ENCODE peak calls at places on chromosomes 5 and 9, in nine cellular contexts. H is heart left ventricle, T is IMR-90, U is dorsolateral prefrontal cortex, L is BJ, I is hepatocyte, Q is cardiac fibroblast, F is pancreas, R is fibroblast of the aortic adventitia. B is an unnamed sample.

GRCh38 chr5:67639311-67639710 is 442.7 kb upstream of the CD180 start:
- DNase-seq in Q (no peak), H (peak; percentile 59), U (no peak), F (no peak), T (no peak), L (no peak), I (no peak), R (no peak), B (no peak)

GRCh38 chr5:179304466-179304865 is 40.8 kb downstream of the ADAMTS2 start:
- DNase-seq in F (no peak), R (peak; percentile 96), Q (peak; percentile 93), L (peak; percentile 97), I (no peak), T (peak; percentile 97), H (no peak), U (no peak), B (peak; percentile 96)

GRCh38 chr5:36276864-36277263 is 24.8 kb downstream of the RANBP3L start:
- DNase-seq in L (no peak), T (no peak), H (no peak), Q (no peak), U (peak; percentile 41), I (no peak), F (no peak), R (no peak), B (no peak)

GRCh38 chr5:52800394-52801213 is 12.9 kb downstream of the ITGA1 start:
- DNase-seq in R (peak; percentile 64), F (peak; percentile 58), T (peak; percentile 82), L (no peak), U (peak; percentile 36), H (peak; percentile 81), Q (peak; percentile 65), I (peak; percentile 74), B (peak; percentile 84)

GRCh38 chr5:1817261-1818043 is 16.2 kb downstream of the NDUFS6 start:
- DNase-seq in T (no peak), H (no peak), U (no peak), Q (no peak), I (no peak), L (no peak), F (no peak), R (no peak), B (no peak)

GRCh38 chr5:134447815-134448520 is 36.3 kb upstream of the CDKN2AIPNL start:
- DNase-seq in Q (no peak), L (no peak), T (no peak), I (no peak), F (no peak), R (no peak), U (no peak), H (no peak), B (no peak)

GRCh38 chr5:131782717-131783116 is 14.1 kb downstream of the FNIP1 start:
- DNase-seq in F (no peak), R (no peak), U (no peak), Q (no peak), L (no peak), H (no peak), I (no peak), T (no peak), B (no peak)

GRCh38 chr9:69204869-69205268 is 30.8 kb downstream of the TJP2 start:
- DNase-seq in Q (peak; percentile 73), H (no peak), U (peak; percentile 83), I (no peak), T (peak; percentile 69), R (peak; percentile 89), F (no peak), L (no peak), B (peak; percentile 28)

GRCh38 chr5:150490296-150490669 is 17.6 kb upstream of the NDST1 start:
- DNase-seq in I (no peak), H (no peak), Q (no peak), U (no peak), T (no peak), L (no peak), F (no peak), R (no peak), B (no peak)

GRCh38 chr5:32193591-32193990 is 19.5 kb upstream of the GOLPH3 start:
- DNase-seq in R (peak; percentile 89), F (peak; percentile 92), U (peak; percentile 36), L (no peak), Q (peak; percentile 96), T (peak; percentile 77), H (peak; percentile 88), I (peak; percentile 62), B (peak; percentile 93)

GRCh38 chr9:84297162-84297821 is 43.3 kb downstream of the SLC28A3 start:
- DNase-seq in I (no peak), T (peak; percentile 84), L (no peak), U (no peak), Q (peak; percentile 40), F (no peak), H (no peak), R (peak; percentile 54), B (peak; percentile 67)

DNA sequence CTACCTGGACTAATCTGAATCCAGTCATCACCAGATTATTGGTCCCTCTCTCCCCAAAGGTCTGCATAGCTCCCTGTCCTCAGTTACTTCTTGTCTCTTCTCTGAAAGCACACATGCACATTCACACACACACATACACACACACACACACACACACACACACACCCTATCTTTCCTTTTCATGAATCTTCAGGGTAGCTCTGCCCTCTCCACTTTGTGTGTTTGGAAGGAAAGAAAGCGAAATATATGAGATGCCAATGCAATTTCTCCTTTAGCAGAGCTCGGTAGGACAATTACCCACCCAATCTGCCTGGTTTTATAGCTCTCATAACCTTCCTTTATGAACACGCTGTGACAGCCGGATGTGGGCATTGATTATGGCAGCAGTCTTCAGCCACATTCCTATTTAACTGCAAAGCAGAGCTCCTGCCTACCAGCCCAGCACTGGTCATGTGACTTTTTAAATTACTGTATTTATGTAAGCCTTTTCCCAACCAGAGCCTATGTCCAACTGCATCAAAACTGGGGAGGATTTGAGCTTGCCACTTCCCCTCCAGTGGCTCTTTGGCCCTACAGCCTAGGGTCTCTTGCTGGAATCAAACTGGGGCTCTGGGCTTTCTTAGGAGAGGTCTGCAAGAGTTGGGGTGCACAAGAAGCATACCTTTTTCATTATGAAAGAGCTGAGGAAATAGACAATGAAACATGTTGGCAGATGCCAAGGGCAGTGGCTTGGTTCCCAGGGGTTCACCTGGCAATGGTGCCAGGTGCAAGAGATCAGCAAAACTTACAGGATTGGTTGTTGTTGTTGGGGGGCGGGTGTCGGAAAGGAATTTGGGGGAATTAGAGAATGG is 20.8 kb upstream of the MATR3 start:
- DNase-seq in I (peak; percentile 31), F (no peak), L (no peak), Q (peak; percentile 53), U (no peak), T (peak; percentile 62), H (no peak), R (peak; percentile 34), B (peak; percentile 23)
- H3K4me3 ChIP-seq in I (no peak overlapping the region), F (no peak overlapping the region), L (no peak overlapping the region), Q (no peak overlapping the region), U (peak overlapping the region; percentile 76), T (no peak overlapping the region), H (peak overlapping the region; percentile 60), R (no peak overlapping the region), B (no peak overlapping the region)

GRCh38 chr9:131365546-131365945 is 28.3 kb upstream of the PRRC2B start:
- DNase-seq in Q (no peak), U (no peak), L (no peak), I (no peak), T (no peak), F (no peak), R (no peak), H (peak; percentile 0), B (no peak)

GRCh38 chr9:131361202-131361833 is 32.6 kb upstream of the PRRC2B start:
- DNase-seq in Q (no peak), U (no peak), F (no peak), R (peak; percentile 16), I (peak; percentile 57), T (no peak), H (peak; percentile 63), L (no peak), B (peak; percentile 21)

GRCh38 chr9:131370638-131371037 is 23.2 kb upstream of the PRRC2B start:
- DNase-seq in L (no peak), I (no peak), U (no peak), Q (no peak), H (no peak), R (no peak), F (no peak), T (no peak), B (no peak)

GRCh38 chr9:131367445-131367844 is 26.4 kb upstream of the PRRC2B start:
- DNase-seq in T (no peak), H (peak; percentile 8), F (no peak), Q (no peak), U (no peak), I (no peak), R (no peak), L (no peak), B (no peak)

DNA sequence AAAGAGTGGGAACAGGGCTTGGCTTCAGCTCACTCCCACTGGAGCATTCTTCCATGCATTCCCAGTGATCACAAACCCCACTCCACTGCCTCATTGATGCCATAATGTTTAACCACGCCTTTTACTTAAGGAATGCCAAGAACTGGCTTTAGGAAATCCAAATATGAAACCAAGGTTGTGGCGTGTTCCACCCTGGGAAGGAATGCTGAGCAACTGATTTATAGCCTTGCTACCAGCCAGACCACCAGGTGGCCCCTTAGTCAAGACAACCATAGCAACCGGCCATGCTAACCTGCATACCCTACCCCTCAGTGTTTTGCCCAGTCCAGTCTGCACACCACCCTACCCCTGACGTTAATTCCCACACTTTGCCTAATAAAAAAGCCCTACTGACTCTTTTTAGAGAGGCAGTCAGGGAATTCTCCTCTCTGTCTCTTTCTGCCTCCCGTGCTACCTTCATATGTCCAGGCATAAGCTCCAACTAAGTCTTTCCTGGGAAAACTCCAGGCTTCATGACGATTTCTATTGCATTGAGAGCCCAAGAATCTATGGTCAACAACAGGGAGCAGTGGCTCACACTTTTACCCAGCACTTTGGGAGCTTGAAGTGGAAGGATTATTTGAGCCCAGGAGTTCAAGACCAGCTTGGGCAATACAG is 27.0 kb upstream of the PRRC2B start:
- DNase-seq in U (no peak), F (no peak), R (peak; percentile 88), L (peak; percentile 32), H (peak; percentile 49), T (peak; percentile 49), I (peak; percentile 69), Q (peak; percentile 85), B (peak; percentile 75)
- TF ChIP-seq CTCF in U (peak; percentile 52), F (no peak), R (peak; percentile 55), L (peak; percentile 34), H (peak; percentile 20), T (peak; percentile 38), I (peak; percentile 37), Q (peak; percentile 38), B (peak; percentile 69)

GRCh38 chr9:96852676-96853075 is 1.6 kb downstream of the ZNF782 start:
- DNase-seq in R (no peak), H (no peak), Q (no peak), F (no peak), U (no peak), I (no peak), L (no peak), T (peak; percentile 10), B (no peak)
- H3K4me3 ChIP-seq in R (peak overlapping the region; percentile 83), H (no peak overlapping the region), Q (no peak overlapping the region), F (peak overlapping the region; percentile 76), U (peak overlapping the region; percentile 92), I (no peak overlapping the region), L (no peak overlapping the region), T (no peak overlapping the region), B (no peak overlapping the region)

GRCh38 chr9:87713278-87713989 is 12.5 kb upstream of the CTSL start:
- DNase-seq in H (peak; percentile 86), L (peak; percentile 97), T (peak; percentile 99), Q (peak; percentile 99), U (peak; percentile 77), I (peak; percentile 78), F (peak; percentile 46), R (peak; percentile 98), B (peak; percentile 99)
- TF ChIP-seq CTCF in H (no peak), L (peak; percentile 24), T (peak; percentile 8), Q (no peak), U (no peak), I (no peak), F (no peak), R (peak; percentile 29), B (peak; percentile 26)